ENCODE peak calls at places on chromosomes 2 and 18, in eight cellular contexts. V is WTC11, O is A549, Q is epithelial cell of esophagus, T is LNCaP clone FGC, M is tibial artery, R is thyroid gland, P is type B pancreatic cell. N is an unnamed sample.

GRCh38 chr18:42108071-42108470 is 153.0 kb downstream of the PIK3C3 start:
- DNase-seq in T (no peak), M (no peak), P (no peak), R (peak; percentile 2), O (no peak), Q (no peak), V (no peak), N (no peak)

GRCh38 chr18:24987271-24987932 is 364.6 kb downstream of the ZNF521 start:
- DNase-seq in P (no peak), O (no peak), V (peak; percentile 21), Q (peak; percentile 2), M (peak; percentile 29), T (no peak), R (no peak), N (peak; percentile 37)

GRCh38 chr2:2016912-2017311 is 272.6 kb upstream of the PXDN start:
- DNase-seq in R (no peak), V (no peak), T (no peak), M (no peak), O (no peak), P (no peak), Q (no peak), N (no peak)

GRCh38 chr2:235024191-235024611 is 72.4 kb downstream of the SH3BP4 start:
- DNase-seq in P (no peak), R (no peak), Q (peak; percentile 28), T (no peak), O (no peak), M (no peak), V (no peak), N (no peak)

GRCh38 chr2:159071190-159071915 is 102.9 kb downstream of the TANC1 start:
- DNase-seq in P (no peak), R (no peak), M (no peak), O (no peak), V (no peak), Q (no peak), T (no peak), N (no peak)

GRCh38 chr2:20916604-20917286 is 93.8 kb upstream of the LDAH start:
- DNase-seq in T (no peak), Q (peak; percentile 38), P (no peak), O (peak; percentile 47), V (no peak), M (no peak), R (no peak), N (no peak)

GRCh38 chr18:25805323-25805722 is 285.1 kb downstream of the SS18 start:
- DNase-seq in V (no peak), T (no peak), R (no peak), M (peak; percentile 48), P (no peak), Q (no peak), O (no peak), N (no peak)

GRCh38 chr2:7060602-7061435 is 143.6 kb downstream of the RNF144A start:
- DNase-seq in R (no peak), P (no peak), Q (no peak), T (no peak), M (no peak), V (no peak), O (no peak), N (no peak)

GRCh38 chr2:134669731-134670669 is 48.8 kb downstream of the TMEM163 start:
- DNase-seq in Q (no peak), R (peak; percentile 32), T (no peak), V (no peak), M (no peak), O (no peak), P (no peak), N (no peak)

GRCh38 chr18:73991570-73991969 is 156.1 kb downstream of the FBXO15 start:
- DNase-seq in V (no peak), O (no peak), R (no peak), P (no peak), Q (no peak), T (no peak), M (no peak), N (no peak)

GRCh38 chr2:187509667-187510417 is 44.4 kb downstream of the TFPI start:
- DNase-seq in V (no peak), R (no peak), P (no peak), Q (no peak), O (no peak), T (no peak), M (no peak), N (no peak)

GRCh38 chr18:1104265-1104792 is 199.7 kb downstream of the ADCYAP1 start:
- DNase-seq in Q (no peak), R (no peak), V (no peak), O (no peak), P (no peak), M (no peak), T (no peak), N (no peak)

GRCh38 chr2:204265701-204266310 is 279.5 kb upstream of the PARD3B start:
- DNase-seq in P (no peak), Q (no peak), M (no peak), O (no peak), V (no peak), T (no peak), R (no peak), N (no peak)

GRCh38 chr2:12363138-12363537 is 353.6 kb upstream of the TRIB2 start:
- DNase-seq in O (no peak), V (no peak), T (no peak), R (no peak), Q (no peak), M (no peak), P (no peak), N (no peak)

GRCh38 chr2:27721335-27721734 is 50.2 kb upstream of the MRPL33 start:
- DNase-seq in V (no peak), T (no peak), P (no peak), R (no peak), O (peak; percentile 84), Q (no peak), M (no peak), N (no peak)

GRCh38 chr2:19897623-19898245 is 4.0 kb downstream of the TTC32 start:
- DNase-seq in O (no peak), T (no peak), P (no peak), M (no peak), R (no peak), Q (no peak), V (no peak), N (no peak)

GRCh38 chr2:201781583-201782051 is 884 bp upstream of the ALS2 start:
- DNase-seq in V (no peak), M (no peak), R (peak; percentile 14), T (no peak), O (no peak), Q (peak; percentile 16), P (no peak), N (no peak)

GRCh38 chr2:142989276-142990204 is 112.1 kb downstream of the KYNU start:
- DNase-seq in R (no peak), V (no peak), T (peak; percentile 79), Q (peak; percentile 50), P (no peak), M (no peak), O (peak; percentile 68), N (no peak)

GRCh38 chr2:232592687-232593407 is 40.6 kb upstream of the EFHD1 start:
- DNase-seq in R (no peak), O (peak; percentile 77), M (no peak), P (no peak), T (no peak), Q (peak; percentile 94), V (no peak), N (no peak)
- TF ChIP-seq CTCF in R (no peak), O (no peak), M (no peak), P (no peak), T (no peak), Q (peak; percentile 58), V (no peak), N (no peak)

GRCh38 chr2:108194409-108195132 is 45.2 kb upstream of the SULT1C3 start:
- DNase-seq in O (peak; percentile 29), P (no peak), R (no peak), V (no peak), T (no peak), Q (peak; percentile 19), M (no peak), N (no peak)

GRCh38 chr2:108193251-108193650 is 46.5 kb upstream of the SULT1C3 start:
- DNase-seq in P (no peak), V (no peak), T (no peak), M (no peak), Q (peak; percentile 49), O (peak; percentile 68), R (no peak), N (no peak)

GRCh38 chr2:108199726-108200125 is 40.0 kb upstream of the SULT1C3 start:
- DNase-seq in Q (peak; percentile 59), P (no peak), O (peak; percentile 10), M (no peak), V (no peak), T (no peak), R (no peak), N (no peak)

GRCh38 chr2:108200569-108200968 is 39.2 kb upstream of the SULT1C3 start:
- DNase-seq in M (no peak), T (no peak), R (no peak), O (no peak), V (no peak), Q (no peak), P (no peak), N (no peak)

DNA sequence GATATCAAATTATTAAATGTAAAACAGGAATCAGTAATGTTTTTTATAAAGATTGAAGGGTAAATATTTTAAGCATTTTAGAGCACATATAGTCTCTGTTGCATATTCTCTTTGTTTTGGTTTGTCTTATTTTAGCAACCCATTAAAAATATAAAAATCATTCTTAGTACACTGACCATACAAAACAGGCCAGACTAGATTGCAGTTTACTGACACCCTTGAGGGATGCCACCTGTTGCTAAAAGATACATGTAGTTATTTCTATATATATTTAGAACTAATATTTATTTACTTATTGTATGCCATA is 44.7 kb upstream of the SULT1C3 start:
- DNase-seq in V (no peak), P (no peak), M (no peak), O (no peak), Q (no peak), T (no peak), R (no peak), N (no peak)
- TF ChIP-seq CTCF in V (no peak), P (peak; percentile 30), M (no peak), O (no peak), Q (no peak), T (no peak), R (no peak), N (peak; percentile 1)

DNA sequence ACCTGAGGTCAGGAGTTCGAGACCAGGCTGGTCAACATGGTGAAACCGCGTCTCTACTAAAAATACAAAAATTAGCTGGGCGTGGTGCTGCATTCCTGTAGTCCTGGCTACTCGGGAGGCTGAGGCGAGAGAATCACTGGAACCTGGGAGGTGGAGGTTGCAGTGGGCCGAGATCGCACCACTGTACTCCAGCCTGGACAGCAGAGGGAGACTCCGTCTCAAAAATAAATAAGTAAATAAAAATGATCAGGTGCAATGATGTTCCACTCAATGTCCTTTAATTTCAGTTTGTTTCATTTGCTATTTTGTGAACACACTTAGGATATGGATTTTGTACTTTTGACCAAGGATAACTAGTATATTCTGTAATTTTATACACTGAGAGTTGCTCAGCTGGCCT is 9.3 kb downstream of the HADHA start:
- DNase-seq in M (no peak), Q (peak; percentile 23), T (no peak), P (no peak), R (no peak), O (peak; percentile 25), V (no peak), N (no peak)
- TF ChIP-seq CTCF in M (peak; percentile 24), Q (peak; percentile 42), T (peak; percentile 47), P (peak; percentile 60), R (no peak), O (peak; percentile 32), V (no peak), N (no peak)

DNA sequence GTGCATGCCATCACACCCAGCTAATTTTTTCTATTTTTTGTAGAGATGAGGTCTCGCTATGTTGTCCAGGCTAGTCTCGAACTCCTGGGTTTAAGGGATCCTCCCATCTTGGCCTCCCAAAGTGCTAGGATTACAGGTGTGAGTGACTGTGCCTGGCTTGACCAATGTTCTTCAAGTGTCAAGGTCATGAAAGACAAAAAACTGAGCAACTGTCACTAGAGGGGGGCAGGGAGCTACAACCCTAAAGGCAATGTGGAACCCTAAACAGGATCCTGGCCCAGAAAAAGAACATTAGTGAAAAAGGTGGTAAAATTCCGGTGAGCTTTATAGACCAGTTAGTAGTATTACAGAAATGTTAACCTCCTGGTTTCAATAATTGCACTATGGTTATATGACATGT is 7.3 kb downstream of the MYO5B start:
- DNase-seq in O (no peak), T (no peak), R (no peak), P (no peak), M (no peak), Q (no peak), V (no peak), N (no peak)
- TF ChIP-seq CTCF in O (no peak), T (no peak), R (no peak), P (no peak), M (no peak), Q (no peak), V (no peak), N (no peak)